ENCODE peak calls at places on chromosomes 6 and 20, in nine cellular contexts. S is body of pancreas; O is tibial nerve; D is Karpas-422; F is CD4-positive, alpha-beta memory T cell; R is heart right ventricle; P is MM.1S; E is uterus; N is endothelial cell of umbilical vein. X is an unnamed sample.

GRCh38 chr20:22339091-22339881 is 245.1 kb downstream of the FOXA2 start:
- DNase-seq in S (peak; percentile 54), O (no peak), D (peak; percentile 86), F (no peak), R (no peak), P (peak; percentile 75), E (no peak), N (peak; percentile 64), X (no peak)

GRCh38 chr6:108673153-108673552 is 112.4 kb downstream of the FOXO3 start:
- DNase-seq in S (no peak), O (no peak), D (no peak), F (no peak), R (no peak), P (peak; percentile 98), E (no peak), N (no peak), X (no peak)

GRCh38 chr6:80333342-80333741 is 226.9 kb downstream of the BCKDHB start:
- DNase-seq in S (no peak), O (no peak), D (no peak), F (no peak), R (no peak), P (no peak), E (no peak), N (no peak), X (no peak)

GRCh38 chr6:113672691-113673149 is 184.4 kb upstream of the MARCKS start:
- DNase-seq in S (peak; percentile 54), O (peak; percentile 49), D (no peak), F (no peak), R (peak; percentile 70), P (no peak), E (peak; percentile 36), N (peak; percentile 51), X (no peak)

GRCh38 chr6:127459231-127459641 is at the start of gene KIAA0408:
- DNase-seq in S (peak; percentile 64), O (peak; percentile 43), D (no peak), F (no peak), R (peak; percentile 34), P (no peak), E (peak; percentile 70), N (peak; percentile 23), X (no peak)

GRCh38 chr6:13417431-13417830 is 70.0 kb downstream of the GFOD1 start:
- DNase-seq in S (no peak), O (no peak), D (no peak), F (no peak), R (no peak), P (no peak), E (no peak), N (no peak), X (no peak)

GRCh38 chr20:63475209-63475608 is 2.8 kb upstream of the KCNQ2 start:
- DNase-seq in S (no peak), O (no peak), D (no peak), F (no peak), R (no peak), P (no peak), E (no peak), N (no peak), X (no peak)

GRCh38 chr6:132814716-132815570 is 574 bp downstream of the RPS12 start:
- DNase-seq in S (no peak), O (no peak), D (no peak), F (peak; percentile 31), R (no peak), P (no peak), E (no peak), N (peak; percentile 21), X (no peak)

GRCh38 chr6:118495639-118496296 is 52.3 kb upstream of the PLN start:
- DNase-seq in S (no peak), O (no peak), D (no peak), F (no peak), R (no peak), P (no peak), E (no peak), N (peak; percentile 55), X (no peak)

GRCh38 chr20:63690001-63690897 is 6.2 kb upstream of the TNFRSF6B start:
- DNase-seq in S (no peak), O (no peak), D (no peak), F (no peak), R (no peak), P (no peak), E (no peak), N (no peak), X (no peak)

GRCh38 chr20:58219342-58219700 is 9.1 kb downstream of the ANKRD60 start:
- DNase-seq in S (no peak), O (no peak), D (no peak), F (no peak), R (no peak), P (no peak), E (no peak), N (no peak), X (no peak)

GRCh38 chr6:100420711-100421110 is 44.0 kb downstream of the SIM1 start:
- DNase-seq in S (no peak), O (no peak), D (no peak), F (no peak), R (no peak), P (no peak), E (no peak), N (no peak), X (no peak)

GRCh38 chr6:25130518-25130917 is 148.7 kb upstream of the CARMIL1 start:
- DNase-seq in S (no peak), O (no peak), D (no peak), F (no peak), R (no peak), P (no peak), E (no peak), N (no peak), X (no peak)

GRCh38 chr20:19806806-19807691 is 49.0 kb downstream of the RIN2 start:
- DNase-seq in S (peak; percentile 51), O (no peak), D (no peak), F (no peak), R (no peak), P (no peak), E (no peak), N (peak; percentile 79), X (no peak)

GRCh38 chr20:16505894-16506293 is 67.4 kb downstream of the KIF16B start:
- DNase-seq in S (no peak), O (no peak), D (peak; percentile 84), F (no peak), R (no peak), P (no peak), E (no peak), N (no peak), X (no peak)

DNA sequence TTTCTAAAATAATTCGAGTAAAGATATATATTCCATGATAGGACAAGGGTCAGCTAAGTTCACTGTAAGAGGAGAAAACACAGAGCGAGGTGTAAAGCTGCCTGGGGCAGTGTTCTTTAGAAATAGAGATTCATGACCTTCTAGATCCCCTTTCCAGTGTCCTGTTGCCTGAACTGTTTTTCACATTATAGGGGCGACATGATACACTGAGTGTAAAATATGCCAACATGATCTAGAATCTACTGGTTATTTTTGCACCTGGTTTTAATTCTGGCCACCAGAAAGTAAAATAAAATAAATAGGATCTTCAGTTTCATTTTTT is 98.0 kb upstream of the HDGFL1 start:
- DNase-seq in S (no peak), O (no peak), D (no peak), F (no peak), R (no peak), P (no peak), E (no peak), N (no peak), X (no peak)
- H3K4me3 ChIP-seq in S (no peak overlapping the region), O (no peak overlapping the region), D (no peak overlapping the region), F (no peak overlapping the region), R (no peak overlapping the region), P (no peak overlapping the region), E (no peak overlapping the region), N (no peak overlapping the region), X (no peak overlapping the region)

DNA sequence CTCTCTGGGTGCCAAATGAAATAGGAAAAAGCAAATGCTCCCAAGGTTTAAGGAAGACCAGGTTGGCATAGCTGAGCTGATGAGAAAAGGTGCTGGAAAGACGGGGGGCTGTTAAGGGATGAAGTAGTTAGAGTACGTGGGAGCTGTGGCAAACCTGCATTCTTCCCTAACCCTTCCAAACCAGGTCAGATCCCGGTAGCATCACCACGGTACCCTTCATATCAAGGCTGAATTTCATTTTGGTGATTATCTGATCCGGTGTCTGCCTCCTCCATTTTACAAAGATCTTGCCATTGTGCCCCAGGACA is 68.0 kb upstream of the PIM1 start:
- DNase-seq in S (no peak), O (no peak), D (no peak), F (no peak), R (no peak), P (no peak), E (no peak), N (no peak), X (no peak)
- H3K27ac ChIP-seq in S (peak overlapping the region; percentile 85), O (peak overlapping the region; percentile 85), D (no peak overlapping the region), F (peak overlapping the region; percentile 65), R (peak overlapping the region; percentile 51), P (peak overlapping the region; percentile 100), E (peak overlapping the region; percentile 87), N (peak overlapping the region; percentile 72), X (peak overlapping the region; percentile 68)

DNA sequence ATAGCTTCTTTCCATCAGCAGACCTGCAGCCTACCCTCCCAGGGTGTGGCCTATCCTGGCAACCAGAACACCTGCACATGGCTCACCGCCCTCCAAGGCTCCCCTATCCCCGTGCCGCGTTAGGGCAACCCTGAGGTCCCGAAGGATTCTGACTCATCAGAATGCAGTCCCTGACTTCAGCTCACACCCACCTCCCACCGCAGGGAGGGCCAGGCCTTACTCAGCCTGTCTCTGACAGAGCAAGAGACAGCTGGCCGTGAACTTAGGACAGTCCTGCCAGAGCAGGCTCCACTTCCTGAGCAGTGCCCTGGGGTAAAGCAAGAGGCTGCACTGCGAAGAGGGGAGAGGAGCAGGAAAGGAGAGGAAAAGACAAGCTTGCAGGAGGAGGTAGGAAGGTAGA is 103.0 kb downstream of the SLC23A2 start:
- DNase-seq in S (no peak), O (no peak), D (no peak), F (no peak), R (peak; percentile 35), P (no peak), E (no peak), N (peak; percentile 48), X (no peak)
- H3K36me3 ChIP-seq in S (no peaks in the 10 kb centered on the region), O (no peaks in the 10 kb centered on the region), D (peaks cover 4% of the 10 kb centered on the region), F (peaks cover 11% of the 10 kb centered on the region), R (peaks cover 35% of the 10 kb centered on the region), P (no peaks in the 10 kb centered on the region), E (no peaks in the 10 kb centered on the region), N (no peaks in the 10 kb centered on the region), X (peaks cover 12% of the 10 kb centered on the region)

GRCh38 chr20:435558-435957 is 26.8 kb downstream of the TBC1D20 start:
- DNase-seq in S (no peak), O (no peak), D (no peak), F (no peak), R (no peak), P (no peak), E (no peak), N (no peak), X (no peak)

GRCh38 chr20:433300-433975 is 25.3 kb downstream of the RBCK1 start:
- DNase-seq in S (no peak), O (no peak), D (peak; percentile 77), F (peak; percentile 40), R (no peak), P (no peak), E (no peak), N (no peak), X (peak; percentile 45)

GRCh38 chr20:434661-435419 is 26.7 kb downstream of the RBCK1 start:
- DNase-seq in S (no peak), O (no peak), D (no peak), F (no peak), R (no peak), P (no peak), E (no peak), N (no peak), X (peak; percentile 32)

GRCh38 chr20:432677-433299 is 24.7 kb downstream of the RBCK1 start:
- DNase-seq in S (no peak), O (no peak), D (no peak), F (no peak), R (no peak), P (no peak), E (no peak), N (no peak), X (peak; percentile 36)

GRCh38 chr20:434221-434620 is 26.1 kb downstream of the RBCK1 start:
- DNase-seq in S (no peak), O (no peak), D (no peak), F (no peak), R (no peak), P (no peak), E (no peak), N (no peak), X (peak; percentile 8)
- H3K4me3 ChIP-seq in S (no peak overlapping the region), O (no peak overlapping the region), D (no peak overlapping the region), F (no peak overlapping the region), R (no peak overlapping the region), P (no peak overlapping the region), E (no peak overlapping the region), N (no peak overlapping the region), X (no peak overlapping the region)